ENCODE peak calls at places on chromosome 10, in four cellular contexts. One of them, this sample, is unnamed.

GRCh38 chr10:50653758-50654157 is 30.0 kb upstream of the SGMS1 start:
- DNase-seq in cardiac fibroblast: peak
- DNase-seq in AG09319: no peak
- DNase-seq in WERI-Rb-1: no peak
- DNase-seq in this sample: no peak

GRCh38 chr10:69352569-69353264 is 64.0 kb downstream of the TACR2 start:
- DNase-seq in cardiac fibroblast: peak
- DNase-seq in AG09319: no peak
- DNase-seq in WERI-Rb-1: no peak
- DNase-seq in this sample: no peak

GRCh38 chr10:58998924-58999713 is 177.3 kb upstream of the PHYHIPL start:
- DNase-seq in cardiac fibroblast: peak
- DNase-seq in AG09319: no peak
- DNase-seq in WERI-Rb-1: no peak
- DNase-seq in this sample: no peak

GRCh38 chr10:34528320-34528719 is 286.8 kb downstream of the PARD3 start:
- DNase-seq in cardiac fibroblast: peak
- DNase-seq in AG09319: peak
- DNase-seq in WERI-Rb-1: no peak
- DNase-seq in this sample: no peak

GRCh38 chr10:18397886-18398285 is 253.5 kb downstream of the NSUN6 start:
- DNase-seq in cardiac fibroblast: no peak
- DNase-seq in AG09319: no peak
- DNase-seq in WERI-Rb-1: peak
- DNase-seq in this sample: peak

GRCh38 chr10:80552151-80552646 is 14.5 kb downstream of the SH2D4B start:
- DNase-seq in cardiac fibroblast: peak
- DNase-seq in AG09319: no peak
- DNase-seq in WERI-Rb-1: peak
- DNase-seq in this sample: peak

GRCh38 chr10:45160266-45160665 is 155.1 kb downstream of the OR13A1 start:
- DNase-seq in cardiac fibroblast: peak
- DNase-seq in AG09319: no peak
- DNase-seq in WERI-Rb-1: no peak
- DNase-seq in this sample: no peak

GRCh38 chr10:133131053-133131452 is 29.0 kb upstream of the KNDC1 start:
- DNase-seq in cardiac fibroblast: no peak
- DNase-seq in AG09319: no peak
- DNase-seq in WERI-Rb-1: no peak
- DNase-seq in this sample: no peak

GRCh38 chr10:73413108-73413527 is 740 bp downstream of the ANXA7 start:
- DNase-seq in cardiac fibroblast: no peak
- DNase-seq in AG09319: no peak
- DNase-seq in WERI-Rb-1: peak
- DNase-seq in this sample: peak

GRCh38 chr10:77635402-77636227 is 2.0 kb downstream of the KCNMA1 start:
- DNase-seq in cardiac fibroblast: no peak
- DNase-seq in AG09319: no peak
- DNase-seq in WERI-Rb-1: no peak
- DNase-seq in this sample: no peak

GRCh38 chr10:79399242-79399831 is 46.1 kb downstream of the ZCCHC24 start:
- DNase-seq in cardiac fibroblast: peak
- DNase-seq in AG09319: peak
- DNase-seq in WERI-Rb-1: peak
- DNase-seq in this sample: peak

GRCh38 chr10:121063744-121064143 is 212.6 kb downstream of the WDR11 start:
- DNase-seq in cardiac fibroblast: no peak
- DNase-seq in AG09319: no peak
- DNase-seq in WERI-Rb-1: no peak
- DNase-seq in this sample: peak

GRCh38 chr10:15123749-15124184 is 26.6 kb downstream of the RPP38 start:
- DNase-seq in cardiac fibroblast: peak
- DNase-seq in AG09319: no peak
- DNase-seq in WERI-Rb-1: no peak
- DNase-seq in this sample: no peak

GRCh38 chr10:75773139-75773801 is 341.8 kb downstream of the LRMDA start:
- DNase-seq in cardiac fibroblast: peak
- DNase-seq in AG09319: no peak
- DNase-seq in WERI-Rb-1: no peak
- DNase-seq in this sample: no peak

GRCh38 chr10:25555865-25556264 is 378.2 kb upstream of the MYO3A start:
- DNase-seq in cardiac fibroblast: no peak
- DNase-seq in AG09319: no peak
- DNase-seq in WERI-Rb-1: no peak
- DNase-seq in this sample: no peak

GRCh38 chr10:351770-352318 is 216.6 kb downstream of the ZMYND11 start:
- DNase-seq in cardiac fibroblast: no peak
- DNase-seq in AG09319: no peak
- DNase-seq in WERI-Rb-1: no peak
- DNase-seq in this sample: no peak

GRCh38 chr10:133377818-133378250 is 1.2 kb upstream of the PAOX start:
- DNase-seq in cardiac fibroblast: no peak
- DNase-seq in AG09319: no peak
- DNase-seq in WERI-Rb-1: no peak
- DNase-seq in this sample: no peak

GRCh38 chr10:28202941-28203352 is 99.9 kb downstream of the MPP7 start:
- DNase-seq in cardiac fibroblast: no peak
- DNase-seq in AG09319: no peak
- DNase-seq in WERI-Rb-1: no peak
- DNase-seq in this sample: no peak

GRCh38 chr10:77806511-77807157 is 119.9 kb downstream of the DLG5 start:
- DNase-seq in cardiac fibroblast: no peak
- DNase-seq in AG09319: no peak
- DNase-seq in WERI-Rb-1: no peak
- DNase-seq in this sample: no peak

GRCh38 chr10:70162157-70162891 is 8.0 kb downstream of the SAR1A start:
- DNase-seq in cardiac fibroblast: no peak
- DNase-seq in AG09319: no peak
- DNase-seq in WERI-Rb-1: no peak
- DNase-seq in this sample: no peak